ENCODE peak calls at places on chromosomes 4 and X, in four cellular contexts. One of them, this sample, is unnamed.

GRCh38 chrX:123854329-123854728 is 5.5 kb upstream of the XIAP start:
- DNase-seq in Jurkat, Clone E6-1: no peak
- DNase-seq in activated effector memory CD4-positive, alpha-beta T cell treated with Interleukin-2 at 50 U/mL for 16 hours: no peak
- DNase-seq in GM23338: no peak
- DNase-seq in this sample: peak; percentile 58

GRCh38 chr4:80142396-80143304 is 54.7 kb upstream of the PRDM8 start:
- DNase-seq in activated effector memory CD4-positive, alpha-beta T cell treated with Interleukin-2 at 50 U/mL for 16 hours: no peak
- DNase-seq in Jurkat, Clone E6-1: no peak
- DNase-seq in GM23338: no peak
- DNase-seq in this sample: peak; percentile 37

GRCh38 chrX:13868481-13869040 is 51.7 kb upstream of the GPM6B start:
- DNase-seq in Jurkat, Clone E6-1: no peak
- DNase-seq in activated effector memory CD4-positive, alpha-beta T cell treated with Interleukin-2 at 50 U/mL for 16 hours: no peak
- DNase-seq in GM23338: no peak
- DNase-seq in this sample: peak; percentile 2

GRCh38 chr4:825969-826330 is at the start of gene CPLX1:
- DNase-seq in Jurkat, Clone E6-1: no peak
- DNase-seq in GM23338: peak; percentile 78
- DNase-seq in activated effector memory CD4-positive, alpha-beta T cell treated with Interleukin-2 at 50 U/mL for 16 hours: no peak
- DNase-seq in this sample: peak; percentile 6

GRCh38 chr4:57102050-57102564 is 8.1 kb downstream of the IGFBP7 start:
- DNase-seq in Jurkat, Clone E6-1: no peak
- DNase-seq in activated effector memory CD4-positive, alpha-beta T cell treated with Interleukin-2 at 50 U/mL for 16 hours: no peak
- DNase-seq in GM23338: no peak
- DNase-seq in this sample: peak; percentile 24

GRCh38 chrX:50613846-50614245 is 143.2 kb upstream of the DGKK start:
- DNase-seq in activated effector memory CD4-positive, alpha-beta T cell treated with Interleukin-2 at 50 U/mL for 16 hours: no peak
- DNase-seq in GM23338: no peak
- DNase-seq in Jurkat, Clone E6-1: no peak
- DNase-seq in this sample: no peak

GRCh38 chrX:123525131-123525725 is 207.6 kb downstream of the THOC2 start:
- DNase-seq in Jurkat, Clone E6-1: no peak
- DNase-seq in activated effector memory CD4-positive, alpha-beta T cell treated with Interleukin-2 at 50 U/mL for 16 hours: no peak
- DNase-seq in GM23338: no peak
- DNase-seq in this sample: no peak

GRCh38 chr4:52199574-52200338 is 148.7 kb downstream of the SPATA18 start:
- DNase-seq in activated effector memory CD4-positive, alpha-beta T cell treated with Interleukin-2 at 50 U/mL for 16 hours: no peak
- DNase-seq in Jurkat, Clone E6-1: no peak
- DNase-seq in GM23338: no peak
- DNase-seq in this sample: peak; percentile 92

GRCh38 chr4:70895846-70896435 is 6.2 kb upstream of the MOB1B start:
- DNase-seq in activated effector memory CD4-positive, alpha-beta T cell treated with Interleukin-2 at 50 U/mL for 16 hours: no peak
- DNase-seq in Jurkat, Clone E6-1: no peak
- DNase-seq in GM23338: no peak
- DNase-seq in this sample: no peak

GRCh38 chr4:123941306-123941705 is 544.7 kb downstream of the SPRY1 start:
- DNase-seq in activated effector memory CD4-positive, alpha-beta T cell treated with Interleukin-2 at 50 U/mL for 16 hours: no peak
- DNase-seq in Jurkat, Clone E6-1: no peak
- DNase-seq in GM23338: no peak
- DNase-seq in this sample: no peak

GRCh38 chrX:22041931-22042530 is 9.9 kb downstream of the PHEX start:
- DNase-seq in Jurkat, Clone E6-1: no peak
- DNase-seq in GM23338: no peak
- DNase-seq in activated effector memory CD4-positive, alpha-beta T cell treated with Interleukin-2 at 50 U/mL for 16 hours: no peak
- DNase-seq in this sample: no peak

GRCh38 chr4:24533364-24533763 is 51.0 kb downstream of the DHX15 start:
- DNase-seq in GM23338: no peak
- DNase-seq in activated effector memory CD4-positive, alpha-beta T cell treated with Interleukin-2 at 50 U/mL for 16 hours: no peak
- DNase-seq in Jurkat, Clone E6-1: no peak
- DNase-seq in this sample: peak; percentile 32

GRCh38 chrX:40108084-40108958 is 10.6 kb upstream of the BCOR start:
- DNase-seq in Jurkat, Clone E6-1: no peak
- DNase-seq in activated effector memory CD4-positive, alpha-beta T cell treated with Interleukin-2 at 50 U/mL for 16 hours: no peak
- DNase-seq in GM23338: peak; percentile 50
- DNase-seq in this sample: peak; percentile 62

GRCh38 chr4:47747846-47748494 is 89.9 kb downstream of the CORIN start:
- DNase-seq in activated effector memory CD4-positive, alpha-beta T cell treated with Interleukin-2 at 50 U/mL for 16 hours: no peak
- DNase-seq in Jurkat, Clone E6-1: no peak
- DNase-seq in GM23338: no peak
- DNase-seq in this sample: no peak

GRCh38 chr4:8006471-8006870 is 66.8 kb upstream of the AFAP1 start:
- DNase-seq in activated effector memory CD4-positive, alpha-beta T cell treated with Interleukin-2 at 50 U/mL for 16 hours: no peak
- DNase-seq in GM23338: no peak
- DNase-seq in Jurkat, Clone E6-1: no peak
- DNase-seq in this sample: no peak